ENCODE peak calls at places on chromosomes 16 and 17, in four cellular contexts. O, E, Z and M are unnamed samples.
A peak's percentile ranks its signal among the peaks of the same experiment; 100 is the strongest.

GRCh38 chr16:86723699-86724098 is 145.3 kb downstream of the FOXL1 start:
- DNase-seq in O (no peak), E (peak; percentile 17), Z (no peak), M (peak; percentile 47)

GRCh38 chr17:62724398-62725146 is 83.5 kb downstream of the MARCHF10 start:
- DNase-seq in O (peak; percentile 91), E (no peak), Z (no peak), M (no peak)

GRCh38 chr16:30637952-30638351 is 12.8 kb upstream of the PRR14 start:
- DNase-seq in O (no peak), E (peak; percentile 72), Z (peak; percentile 75), M (no peak)

GRCh38 chr16:73154063-73154870 is 106.3 kb upstream of the ZFHX3 start:
- DNase-seq in O (no peak), E (no peak), Z (no peak), M (no peak)

GRCh38 chr17:27429666-27430382 is 26.4 kb upstream of the KSR1 start:
- DNase-seq in O (no peak), E (no peak), Z (no peak), M (no peak)

GRCh38 chr17:27455914-27456680 is at the start of gene KSR1:
- DNase-seq in O (no peak), E (peak; percentile 91), Z (peak; percentile 60), M (peak; percentile 91)

GRCh38 chr16:11239644-11240632 is 16.1 kb downstream of the SOCS1 start:
- DNase-seq in O (no peak), E (no peak), Z (no peak), M (no peak)

GRCh38 chr17:3683054-3683511 is 12.9 kb downstream of the P2RX5 start:
- DNase-seq in O (peak; percentile 48), E (peak; percentile 52), Z (peak; percentile 27), M (peak; percentile 64)

GRCh38 chr16:53378138-53378537 is 56.1 kb upstream of the RBL2 start:
- DNase-seq in O (peak; percentile 5), E (no peak), Z (no peak), M (no peak)

GRCh38 chr16:80611930-80612327 is 71.1 kb downstream of the DYNLRB2 start:
- DNase-seq in O (no peak), E (peak; percentile 21), Z (no peak), M (no peak)

GRCh38 chr17:65049085-65049756 is 7.3 kb downstream of the GNA13 start:
- DNase-seq in O (no peak), E (no peak), Z (no peak), M (no peak)

GRCh38 chr17:75854111-75854748 is 905 bp downstream of the WBP2 start:
- DNase-seq in O (no peak), E (no peak), Z (peak; percentile 50), M (no peak)

GRCh38 chr16:85697441-85697840 is 8.7 kb upstream of the GINS2 start:
- DNase-seq in O (no peak), E (no peak), Z (no peak), M (no peak)
- TF ChIP-seq CBFB in O (no peak), E (no peak), Z (no peak), M (no peak)

DNA sequence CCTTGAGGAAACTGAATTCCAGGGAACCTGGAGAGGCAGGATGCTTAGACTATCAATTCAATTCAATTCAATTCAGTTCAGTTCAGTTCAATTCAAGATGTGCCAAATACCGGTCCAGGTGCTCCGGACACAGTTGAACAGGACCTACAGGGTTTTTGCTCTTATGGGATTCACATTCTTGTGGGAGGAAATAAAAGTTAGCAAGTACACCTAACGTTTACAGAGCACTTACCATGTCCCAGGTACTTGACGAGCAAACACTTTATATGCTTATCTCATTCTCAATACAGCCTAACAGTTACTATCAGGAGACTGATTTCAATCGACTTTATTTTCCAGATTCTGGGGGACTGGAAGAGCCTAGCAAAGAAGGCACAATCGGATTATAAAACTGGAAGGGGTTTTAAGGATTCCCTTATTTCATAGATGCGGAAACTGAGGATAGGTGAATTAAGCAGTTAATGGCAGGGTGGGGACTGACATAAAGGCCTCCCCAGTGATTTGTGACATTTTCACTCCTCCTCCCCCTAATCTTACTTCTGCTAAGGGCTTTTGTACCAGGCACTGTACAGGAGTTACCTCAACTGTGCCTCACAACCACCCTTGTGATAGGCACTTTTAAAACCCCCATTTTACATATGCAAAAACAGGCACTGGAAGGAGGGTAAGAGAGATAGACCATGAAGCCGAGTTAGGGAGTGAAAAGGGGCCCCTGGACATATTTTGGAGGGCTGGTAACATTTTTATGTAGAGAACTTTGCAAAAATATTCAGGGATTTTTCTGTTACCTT is 666 bp upstream of the GDE1 start:
- DNase-seq in O (no peak), E (no peak), Z (no peak), M (no peak)
- TF ChIP-seq CREB1 in O (no peak), E (no peak), Z (no peak), M (no peak)

GRCh38 chr16:3937066-3937875 is 56.8 kb upstream of the CREBBP start:
- DNase-seq in O (no peak), E (no peak), Z (no peak), M (no peak)

GRCh38 chr16:3938471-3938842 is 57.9 kb upstream of the CREBBP start:
- DNase-seq in O (no peak), E (no peak), Z (no peak), M (no peak)

GRCh38 chr16:3934491-3935185 is 54.1 kb upstream of the CREBBP start:
- DNase-seq in O (no peak), E (no peak), Z (no peak), M (no peak)

GRCh38 chr16:3935921-3936320 is 55.4 kb upstream of the CREBBP start:
- DNase-seq in O (no peak), E (no peak), Z (no peak), M (no peak)

GRCh38 chr16:3938843-3939624 is 58.5 kb upstream of the CREBBP start:
- DNase-seq in O (no peak), E (peak; percentile 57), Z (peak; percentile 66), M (peak; percentile 88)
- TF ChIP-seq SP1 in O (no peak), E (no peak), Z (no peak), M (peak; percentile 42)

DNA sequence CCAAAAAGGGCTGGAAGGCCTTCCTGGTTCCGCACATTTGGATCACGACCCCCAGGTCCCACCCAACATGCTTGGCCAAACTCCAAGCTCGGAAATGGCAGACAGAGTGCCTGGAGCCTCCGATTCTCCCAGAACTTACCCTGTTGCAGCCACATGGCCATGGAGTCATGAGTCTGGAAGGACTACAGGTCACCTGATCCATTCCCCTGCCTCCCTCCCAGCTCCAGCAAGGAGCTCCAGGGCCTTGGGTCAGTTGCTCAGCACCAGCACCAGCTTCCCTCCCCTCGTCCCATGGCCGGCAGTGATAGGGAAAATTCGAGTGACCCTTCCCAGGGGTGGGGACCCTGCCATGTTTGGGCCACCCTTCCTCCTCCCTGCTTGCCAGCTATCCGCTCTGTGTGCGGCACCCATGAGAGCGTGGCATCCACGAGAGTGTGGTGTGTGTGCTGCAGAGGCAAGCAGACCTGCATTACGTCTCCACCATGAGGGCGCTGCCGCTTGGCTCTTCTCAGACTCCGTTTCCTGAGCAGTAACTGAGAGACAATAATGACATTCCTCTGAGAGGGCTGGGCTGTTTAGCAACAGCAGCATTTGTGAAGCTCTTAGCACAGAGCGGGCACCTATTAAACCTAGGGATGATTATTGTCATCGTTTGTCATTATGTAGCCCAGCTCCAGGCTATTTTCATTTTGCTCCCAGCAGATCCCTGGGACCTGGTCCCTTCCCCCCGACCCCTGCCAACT is 21.3 kb upstream of the RPL38 start:
- DNase-seq in O (no peak), E (no peak), Z (no peak), M (no peak)
- TF ChIP-seq CBFB in O (no peak), E (no peak), Z (no peak), M (no peak)

DNA sequence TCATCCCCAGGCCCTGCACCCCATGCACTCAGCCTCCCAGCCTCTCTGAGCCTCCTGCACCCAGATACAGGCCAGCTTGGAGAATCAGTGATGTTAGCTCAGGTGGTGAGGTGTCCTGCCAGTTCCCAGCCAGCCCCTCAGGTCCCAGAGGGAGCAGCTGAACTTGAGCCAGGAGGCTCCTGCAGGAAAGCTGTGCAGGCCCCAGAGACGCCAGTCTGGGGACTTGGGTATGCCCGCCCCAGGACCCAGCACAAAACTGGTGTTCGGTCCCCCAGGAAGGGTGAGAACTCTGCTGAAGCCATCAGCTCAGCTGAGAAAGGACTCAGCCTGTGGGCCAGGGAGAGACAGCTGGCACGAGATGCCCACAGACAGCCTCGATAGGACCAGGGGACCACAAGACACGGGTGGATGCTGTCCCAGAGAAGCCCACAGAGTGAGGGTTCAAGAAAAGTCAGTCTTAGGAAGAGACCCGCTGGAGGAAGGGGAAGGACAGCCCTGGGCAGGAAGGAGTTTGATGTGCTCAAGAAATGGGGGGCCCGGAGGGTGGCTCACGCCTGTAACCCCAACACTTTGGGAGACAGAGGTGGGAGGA is 11.0 kb downstream of the ENDOV start:
- DNase-seq in O (no peak), E (no peak), Z (no peak), M (no peak)
- TF ChIP-seq CREB1 in O (no peak), E (no peak), Z (no peak), M (no peak)

DNA sequence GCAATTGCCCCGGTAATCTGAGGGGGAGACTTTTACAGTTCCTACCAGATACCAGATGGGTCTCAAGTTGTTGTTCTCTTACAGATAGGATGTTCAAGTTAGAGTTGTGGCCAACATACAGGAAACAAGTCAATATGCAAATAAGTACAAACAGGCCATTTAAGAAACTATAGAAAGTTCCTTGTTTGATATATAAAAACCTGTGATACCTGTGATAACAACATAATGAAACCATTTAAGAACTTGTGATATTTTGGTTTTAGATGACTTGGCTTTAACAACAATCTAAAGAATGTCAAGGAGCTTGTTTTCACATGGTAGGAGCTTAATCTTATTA is 16.8 kb downstream of the CDR2 start:
- DNase-seq in O (no peak), E (no peak), Z (no peak), M (no peak)
- TF ChIP-seq SP1 in O (no peak), E (no peak), Z (no peak), M (no peak)